ENCODE peak calls at places on chromosomes 13 and 19, in eight cellular contexts. X is neuronal stem cell; S is IMR-90; E is GM03348; Y is mucosa of gallbladder; L is stimulated activated CD4-positive, alpha-beta T cell treated with anti-CD3 and anti-CD28 coated beads, TNF-alpha, amount 100 ng/mL, for 24 hours; U is activated CD8-positive, alpha-beta memory T cell treated with anti-CD3 and anti-CD28 coated beads for 1 hour; K is WTC11. N is an unnamed sample.

GRCh38 chr13:30052127-30052526 is 201.7 kb upstream of the UBL3 start:
- DNase-seq in S (no peak), L (no peak), K (peak; percentile 35), E (no peak), Y (no peak), X (no peak), U (no peak), N (no peak)

GRCh38 chr13:21435710-21436151 is 23.4 kb downstream of the ZDHHC20 start:
- DNase-seq in Y (peak; percentile 78), S (peak; percentile 89), E (peak; percentile 84), X (no peak), U (no peak), L (peak; percentile 4), K (no peak), N (peak; percentile 38)

GRCh38 chr19:47258895-47259555 is 2.7 kb downstream of the CCDC9 start:
- DNase-seq in Y (no peak), L (no peak), E (no peak), X (no peak), S (no peak), K (no peak), U (no peak), N (no peak)

GRCh38 chr19:48196321-48196761 is 25.9 kb downstream of the ZSWIM9 start:
- DNase-seq in L (no peak), X (no peak), K (no peak), S (no peak), U (no peak), E (no peak), Y (no peak), N (no peak)

GRCh38 chr19:5338661-5339469 is 1.7 kb downstream of the PTPRS start:
- DNase-seq in E (peak; percentile 36), S (no peak), L (no peak), X (peak; percentile 57), U (no peak), K (peak; percentile 56), Y (no peak), N (no peak)

GRCh38 chr13:93224545-93224944 is 2.1 kb upstream of the GPC6 start:
- DNase-seq in E (peak; percentile 56), Y (no peak), K (peak; percentile 34), S (peak; percentile 39), X (peak; percentile 64), L (no peak), U (no peak), N (no peak)

GRCh38 chr19:35693835-35694599 is 10.3 kb upstream of the ZBTB32 start:
- DNase-seq in Y (peak; percentile 91), X (peak; percentile 84), K (peak; percentile 93), L (peak; percentile 91), U (peak; percentile 85), E (peak; percentile 93), S (peak; percentile 76), N (peak; percentile 80)

GRCh38 chr13:61954092-61954491 is 538.4 kb upstream of the PCDH20 start:
- DNase-seq in U (no peak), L (no peak), E (peak; percentile 2), Y (no peak), S (peak; percentile 0), K (no peak), X (peak; percentile 17), N (no peak)